ENCODE peak calls at places on chromosomes 3 and 15, in five cellular contexts. One of them, this sample, is unnamed.

GRCh38 chr3:77071806-77072205 is 31.9 kb downstream of the ROBO2 start:
- DNase-seq in transverse colon: no peak
- DNase-seq in H1: no peak
- DNase-seq in B cell: no peak
- DNase-seq in pancreas: no peak
- DNase-seq in this sample: no peak

GRCh38 chr3:106566277-106566676 is 697.5 kb upstream of the CBLB start:
- DNase-seq in pancreas: no peak
- DNase-seq in transverse colon: no peak
- DNase-seq in H1: no peak
- DNase-seq in B cell: no peak
- DNase-seq in this sample: no peak

GRCh38 chr15:31372635-31373091 is 46.0 kb downstream of the KLF13 start:
- DNase-seq in transverse colon: no peak
- DNase-seq in H1: peak; percentile 59
- DNase-seq in pancreas: no peak
- DNase-seq in B cell: peak; percentile 33
- DNase-seq in this sample: peak; percentile 73

GRCh38 chr3:12044860-12045259 is 40.7 kb downstream of the SYN2 start:
- DNase-seq in transverse colon: no peak
- DNase-seq in B cell: no peak
- DNase-seq in H1: no peak
- DNase-seq in pancreas: no peak
- DNase-seq in this sample: no peak

GRCh38 chr3:123745184-123745855 is 138.8 kb downstream of the MYLK start:
- DNase-seq in pancreas: no peak
- DNase-seq in H1: no peak
- DNase-seq in B cell: no peak
- DNase-seq in transverse colon: no peak
- DNase-seq in this sample: no peak

GRCh38 chr3:39005295-39005694 is 46.4 kb downstream of the SCN11A start:
- DNase-seq in H1: no peak
- DNase-seq in transverse colon: no peak
- DNase-seq in pancreas: no peak
- DNase-seq in B cell: no peak
- DNase-seq in this sample: no peak

GRCh38 chr3:161393803-161394202 is 22.5 kb upstream of the SPTSSB start:
- DNase-seq in B cell: no peak
- DNase-seq in H1: no peak
- DNase-seq in pancreas: no peak
- DNase-seq in transverse colon: no peak
- DNase-seq in this sample: no peak

GRCh38 chr3:152185287-152185686 is 83.4 kb upstream of the MBNL1 start:
- DNase-seq in pancreas: no peak
- DNase-seq in H1: no peak
- DNase-seq in transverse colon: no peak
- DNase-seq in B cell: no peak
- DNase-seq in this sample: no peak

GRCh38 chr3:155282416-155283091 is 10.9 kb downstream of the STRIT1 start:
- DNase-seq in transverse colon: no peak
- DNase-seq in H1: no peak
- DNase-seq in B cell: no peak
- DNase-seq in pancreas: no peak
- DNase-seq in this sample: peak; percentile 71

GRCh38 chr15:61198722-61199121 is 30.4 kb downstream of the RORA start:
- DNase-seq in pancreas: no peak
- DNase-seq in transverse colon: no peak
- DNase-seq in H1: no peak
- DNase-seq in B cell: no peak
- DNase-seq in this sample: no peak

GRCh38 chr3:127411083-127411727 is 123.4 kb upstream of the PRR20G start:
- DNase-seq in pancreas: no peak
- DNase-seq in H1: peak; percentile 45
- DNase-seq in transverse colon: peak; percentile 6
- DNase-seq in B cell: no peak
- DNase-seq in this sample: no peak

GRCh38 chr3:10822055-10822454 is 6.0 kb downstream of the SLC6A11 start:
- DNase-seq in transverse colon: no peak
- DNase-seq in pancreas: no peak
- DNase-seq in H1: no peak
- DNase-seq in B cell: no peak
- DNase-seq in this sample: no peak

GRCh38 chr15:75201609-75202250 is at the start of gene C15orf39:
- DNase-seq in H1: peak; percentile 89
- DNase-seq in B cell: peak; percentile 96
- DNase-seq in transverse colon: peak; percentile 78
- DNase-seq in pancreas: peak; percentile 71
- DNase-seq in this sample: peak; percentile 26

GRCh38 chr15:29115093-29115991 is 154.3 kb downstream of the NSMCE3 start:
- DNase-seq in H1: peak; percentile 79
- DNase-seq in B cell: no peak
- DNase-seq in pancreas: no peak
- DNase-seq in transverse colon: no peak
- DNase-seq in this sample: no peak

GRCh38 chr3:183844606-183845005 is 19.2 kb upstream of the MAP6D1 start:
- DNase-seq in H1: no peak
- DNase-seq in B cell: no peak
- DNase-seq in pancreas: no peak
- DNase-seq in transverse colon: no peak
- DNase-seq in this sample: peak; percentile 86

GRCh38 chr3:107431048-107431297 is 53.7 kb downstream of the CCDC54 start:
- DNase-seq in B cell: peak; percentile 52
- DNase-seq in pancreas: peak; percentile 52
- DNase-seq in transverse colon: peak; percentile 45
- DNase-seq in H1: peak; percentile 74
- DNase-seq in this sample: no peak

GRCh38 chr3:61965770-61966131 is 404.4 kb downstream of the PTPRG start:
- DNase-seq in pancreas: no peak
- DNase-seq in H1: no peak
- DNase-seq in transverse colon: no peak
- DNase-seq in B cell: no peak
- DNase-seq in this sample: no peak
- TF ChIP-seq CTCF in pancreas: no peak
- TF ChIP-seq CTCF in H1: no peak
- TF ChIP-seq CTCF in transverse colon: no peak
- TF ChIP-seq CTCF in B cell: no peak
- TF ChIP-seq CTCF in this sample: no peak

GRCh38 chr15:100663066-100663465 is 60.7 kb downstream of the ASB7 start:
- DNase-seq in transverse colon: no peak
- DNase-seq in pancreas: no peak
- DNase-seq in H1: peak; percentile 65
- DNase-seq in B cell: no peak
- DNase-seq in this sample: no peak
- TF ChIP-seq CTCF in transverse colon: no peak
- TF ChIP-seq CTCF in pancreas: no peak
- TF ChIP-seq CTCF in H1: peak; percentile 58
- TF ChIP-seq CTCF in B cell: no peak
- TF ChIP-seq CTCF in this sample: peak; percentile 39

GRCh38 chr3:113794526-113794925 is 44.1 kb upstream of the GRAMD1C start:
- DNase-seq in B cell: no peak
- DNase-seq in transverse colon: no peak
- DNase-seq in pancreas: no peak
- DNase-seq in H1: no peak
- DNase-seq in this sample: no peak

GRCh38 chr3:113791381-113791780 is 44.5 kb downstream of the ATP6V1A start:
- DNase-seq in B cell: no peak
- DNase-seq in pancreas: no peak
- DNase-seq in transverse colon: no peak
- DNase-seq in H1: no peak
- DNase-seq in this sample: no peak

DNA sequence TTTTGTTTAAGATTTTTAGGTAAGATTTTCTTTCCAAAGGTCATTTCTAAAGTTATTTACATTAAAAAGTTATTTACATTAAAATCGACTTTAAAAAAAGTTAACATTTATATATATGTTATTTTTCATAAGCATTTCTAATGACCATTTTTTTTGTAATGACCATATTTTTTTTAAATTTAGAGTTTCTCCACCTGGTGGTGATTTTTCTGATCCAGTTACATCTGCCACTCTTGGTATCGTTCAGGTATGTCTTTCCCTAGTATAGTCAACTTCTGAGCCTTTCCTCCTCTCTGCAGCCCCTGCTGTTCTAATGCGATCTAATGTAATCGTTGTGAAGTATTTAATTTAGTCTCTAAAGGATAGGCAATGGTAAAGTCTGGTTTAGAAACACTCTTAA is 42.9 kb upstream of the GRAMD1C start:
- DNase-seq in transverse colon: no peak
- DNase-seq in pancreas: no peak
- DNase-seq in H1: no peak
- DNase-seq in B cell: no peak
- DNase-seq in this sample: no peak
- TF ChIP-seq CTCF in transverse colon: no peak
- TF ChIP-seq CTCF in pancreas: no peak
- TF ChIP-seq CTCF in H1: no peak
- TF ChIP-seq CTCF in B cell: no peak
- TF ChIP-seq CTCF in this sample: peak; percentile 58

DNA sequence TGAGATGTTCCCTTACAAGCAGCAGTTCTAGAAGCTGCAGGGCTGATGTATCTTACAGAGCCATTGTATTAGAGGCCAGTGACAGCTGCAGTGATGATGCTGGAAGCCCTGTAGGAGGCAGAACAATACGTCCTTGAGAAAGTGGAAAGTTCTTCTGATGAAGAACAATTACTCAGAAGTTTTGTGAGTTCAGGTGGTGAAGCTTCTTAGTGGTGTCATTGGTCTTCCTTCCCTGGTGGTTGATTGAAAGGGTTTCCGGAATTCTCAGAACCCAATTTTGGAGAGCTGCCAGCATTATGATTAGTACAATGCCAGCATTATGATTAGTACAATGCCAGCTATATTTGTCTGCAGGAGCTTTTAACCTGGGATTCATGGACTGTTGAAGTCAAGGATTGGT is 356.4 kb downstream of the MFSD1 start:
- DNase-seq in H1: no peak
- DNase-seq in B cell: no peak
- DNase-seq in transverse colon: no peak
- DNase-seq in pancreas: no peak
- DNase-seq in this sample: no peak
- TF ChIP-seq CTCF in H1: peak; percentile 2
- TF ChIP-seq CTCF in B cell: no peak
- TF ChIP-seq CTCF in transverse colon: no peak
- TF ChIP-seq CTCF in pancreas: no peak
- TF ChIP-seq CTCF in this sample: peak; percentile 33

GRCh38 chr3:134483195-134483890 is 2.4 kb downstream of the ANAPC13 start:
- DNase-seq in transverse colon: no peak
- DNase-seq in pancreas: no peak
- DNase-seq in B cell: no peak
- DNase-seq in H1: no peak
- DNase-seq in this sample: peak; percentile 86

GRCh38 chr3:134485075-134485536 is 679 bp downstream of the ANAPC13 start:
- DNase-seq in H1: no peak
- DNase-seq in transverse colon: peak; percentile 44
- DNase-seq in pancreas: peak; percentile 35
- DNase-seq in B cell: no peak
- DNase-seq in this sample: no peak

GRCh38 chr3:134487406-134487805 is 1.5 kb downstream of the CEP63 start:
- DNase-seq in H1: no peak
- DNase-seq in transverse colon: no peak
- DNase-seq in pancreas: no peak
- DNase-seq in B cell: peak; percentile 22
- DNase-seq in this sample: no peak

GRCh38 chr3:134486577-134487041 is 752 bp downstream of the CEP63 start:
- DNase-seq in transverse colon: no peak
- DNase-seq in pancreas: no peak
- DNase-seq in H1: no peak
- DNase-seq in B cell: no peak
- DNase-seq in this sample: no peak

GRCh38 chr3:134485620-134486576 is at the start of the genes ANAPC13 and CEP63:
- DNase-seq in transverse colon: peak; percentile 95
- DNase-seq in H1: peak; percentile 86
- DNase-seq in pancreas: peak; percentile 96
- DNase-seq in B cell: peak; percentile 87
- DNase-seq in this sample: peak; percentile 99
- TF ChIP-seq CTCF in transverse colon: no peak
- TF ChIP-seq CTCF in H1: no peak
- TF ChIP-seq CTCF in pancreas: no peak
- TF ChIP-seq CTCF in B cell: no peak
- TF ChIP-seq CTCF in this sample: peak; percentile 7

GRCh38 chr3:55899887-55900286 is 412.8 kb upstream of the WNT5A start:
- DNase-seq in pancreas: no peak
- DNase-seq in B cell: no peak
- DNase-seq in transverse colon: no peak
- DNase-seq in H1: no peak
- DNase-seq in this sample: no peak
- TF ChIP-seq CTCF in pancreas: no peak
- TF ChIP-seq CTCF in B cell: no peak
- TF ChIP-seq CTCF in transverse colon: no peak
- TF ChIP-seq CTCF in H1: peak; percentile 64
- TF ChIP-seq CTCF in this sample: peak; percentile 45

DNA sequence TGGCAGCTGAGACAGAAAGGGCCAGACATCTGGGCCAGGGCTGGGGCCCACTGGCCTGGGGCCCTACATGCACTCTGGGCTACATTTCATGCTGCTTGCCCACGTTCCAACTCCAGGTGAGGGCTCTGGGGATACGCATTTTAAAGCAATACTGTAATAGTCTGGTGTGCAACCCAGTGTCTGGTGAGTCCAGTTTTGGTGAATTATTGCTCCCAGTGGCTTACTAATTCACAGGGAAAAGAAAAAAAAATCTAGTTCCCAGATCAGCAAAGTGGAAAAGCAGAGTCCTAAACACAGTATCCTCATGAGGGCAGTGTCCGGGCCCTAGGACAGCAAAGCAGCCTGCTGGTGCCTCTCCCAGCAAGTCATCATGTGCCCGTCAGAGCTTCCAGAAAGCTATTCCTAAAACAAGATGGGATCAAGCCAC is 82.4 kb downstream of the CCNL1 start:
- DNase-seq in B cell: no peak
- DNase-seq in pancreas: no peak
- DNase-seq in H1: no peak
- DNase-seq in transverse colon: no peak
- DNase-seq in this sample: peak; percentile 60
- TF ChIP-seq CTCF in B cell: no peak
- TF ChIP-seq CTCF in pancreas: no peak
- TF ChIP-seq CTCF in H1: no peak
- TF ChIP-seq CTCF in transverse colon: no peak
- TF ChIP-seq CTCF in this sample: peak; percentile 62

DNA sequence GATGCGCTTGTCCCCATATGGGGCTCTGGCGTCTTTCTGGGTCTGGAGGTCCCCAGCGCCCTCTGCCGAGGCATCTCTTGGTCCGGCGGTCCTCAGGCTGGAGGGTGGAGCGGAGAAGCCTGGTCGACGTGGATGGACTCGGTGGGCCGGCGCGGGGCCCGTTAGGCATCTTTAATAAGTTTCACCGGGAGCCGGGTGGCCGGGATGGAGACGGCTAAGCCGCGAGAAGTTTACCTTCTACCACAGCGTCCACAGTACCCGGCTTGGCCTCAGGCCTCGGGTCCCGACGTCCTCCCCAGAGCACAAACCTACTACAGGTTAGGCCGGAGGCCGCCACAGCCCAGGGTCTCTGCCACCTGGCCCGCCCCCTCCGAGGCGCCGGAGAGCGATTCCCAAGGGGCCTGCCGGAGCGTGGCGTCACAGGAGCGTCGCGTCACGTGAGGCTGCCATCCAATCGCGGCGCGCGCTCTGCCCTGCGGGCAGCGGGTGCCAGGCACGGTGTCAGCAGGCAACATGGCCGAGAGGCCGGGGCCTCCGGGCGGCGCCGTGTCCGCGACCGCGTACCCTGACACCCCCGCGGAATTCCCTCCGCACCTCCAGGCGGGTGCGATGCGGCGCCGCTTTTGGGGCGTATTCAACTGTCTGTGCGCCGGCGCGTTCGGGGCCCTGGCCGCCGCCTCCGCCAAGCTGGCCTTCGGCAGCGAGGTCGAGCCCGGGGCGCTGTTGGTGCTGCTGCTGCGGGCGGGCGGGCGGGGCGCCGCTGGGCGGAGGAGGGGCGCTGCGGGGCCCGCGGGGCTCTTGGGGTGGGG is at the start of gene TMEM42:
- DNase-seq in H1: peak; percentile 96
- DNase-seq in pancreas: peak; percentile 87
- DNase-seq in transverse colon: peak; percentile 90
- DNase-seq in B cell: peak; percentile 98
- DNase-seq in this sample: peak; percentile 80
- TF ChIP-seq CTCF in H1: peak; percentile 31
- TF ChIP-seq CTCF in pancreas: no peak
- TF ChIP-seq CTCF in transverse colon: no peak
- TF ChIP-seq CTCF in B cell: no peak
- TF ChIP-seq CTCF in this sample: no peak

This sample was measured in HFFc6.